ENCODE peak calls at places on chromosomes 11 and 22, in ten cellular contexts. V is suprapubic skin, P is cardiac muscle cell, E is fibroblast of lung, O is esophagus squamous epithelium, R is pancreas, G is left ventricle myocardium inferior, T is Peyer's patch, B is HCT116, J is GM23338. W is an unnamed sample.

GRCh38 chr11:128878455-128878854 is 11.4 kb upstream of the KCNJ1 start:
- DNase-seq in B (no peak), G (no peak), P (no peak), E (no peak), T (no peak), R (no peak), J (no peak), V (no peak), O (no peak), W (no peak)

GRCh38 chr11:71420455-71421241 is 27.5 kb downstream of the DHCR7 start:
- DNase-seq in R (no peak), G (no peak), E (peak; percentile 68), P (peak; percentile 67), V (no peak), B (peak; percentile 56), O (no peak), J (peak; percentile 88), T (peak; percentile 30), W (peak; percentile 37)

GRCh38 chr22:47192106-47192650 is 429.7 kb downstream of the TBC1D22A start:
- DNase-seq in P (no peak), G (no peak), R (peak; percentile 49), E (no peak), T (no peak), V (peak; percentile 56), J (no peak), O (no peak), B (no peak), W (no peak)

GRCh38 chr11:77473001-77473800 is 693 bp downstream of the PAK1 start:
- DNase-seq in R (peak; percentile 80), O (no peak), J (peak; percentile 78), B (no peak), T (peak; percentile 24), V (peak; percentile 80), G (peak; percentile 38), P (peak; percentile 32), E (peak; percentile 15), W (peak; percentile 61)

GRCh38 chr11:22634897-22635629 is 9.4 kb upstream of the FANCF start:
- DNase-seq in E (peak; percentile 51), R (no peak), V (no peak), P (peak; percentile 48), G (no peak), B (no peak), J (peak; percentile 51), T (no peak), O (no peak), W (no peak)

GRCh38 chr11:12674936-12675696 is 895 bp downstream of the TEAD1 start:
- DNase-seq in G (peak; percentile 48), O (no peak), R (peak; percentile 79), V (peak; percentile 80), E (peak; percentile 42), P (peak; percentile 52), J (peak; percentile 47), T (no peak), B (no peak), W (no peak)

GRCh38 chr11:118957968-118958367 is 1.9 kb downstream of the UPK2 start:
- DNase-seq in T (no peak), E (no peak), R (no peak), V (no peak), G (no peak), B (no peak), O (no peak), J (no peak), P (no peak), W (no peak)

GRCh38 chr11:38169286-38169685 is 1571.2 kb upstream of the RAG2 start:
- DNase-seq in G (no peak), P (peak; percentile 64), T (no peak), R (no peak), V (no peak), B (no peak), E (peak; percentile 67), J (no peak), O (no peak), W (no peak)

GRCh38 chr11:9573775-9574555 is 495 bp downstream of the WEE1 start:
- DNase-seq in J (no peak), P (peak; percentile 35), B (no peak), V (peak; percentile 84), T (peak; percentile 26), E (no peak), G (peak; percentile 37), O (no peak), R (peak; percentile 72), W (no peak)

GRCh38 chr11:75263944-75264349 is 23.4 kb downstream of the TPBGL start:
- DNase-seq in E (peak; percentile 41), P (no peak), G (no peak), B (no peak), J (no peak), R (peak; percentile 43), T (peak; percentile 42), O (no peak), V (no peak), W (no peak)

GRCh38 chr11:46942172-46942571 is 5.6 kb downstream of the CSTPP1 start:
- DNase-seq in O (no peak), T (no peak), E (no peak), P (no peak), R (no peak), V (no peak), B (no peak), J (no peak), G (no peak), W (no peak)

GRCh38 chr11:44316388-44317240 is 6.7 kb upstream of the ALX4 start:
- DNase-seq in R (peak; percentile 69), T (no peak), O (no peak), B (no peak), G (no peak), V (no peak), E (no peak), P (no peak), J (peak; percentile 74), W (no peak)
- H3K4me3 ChIP-seq in R (peak overlapping the region; percentile 23), T (peak overlapping the region; percentile 32), O (peak overlapping the region; percentile 10), B (no peak overlapping the region), G (peak overlapping the region; percentile 59), V (peak overlapping the region; percentile 40), E (no peak overlapping the region), P (peak overlapping the region; percentile 18), J (peak overlapping the region; percentile 59), W (no peak overlapping the region)

GRCh38 chr11:113638378-113638777 is 67.7 kb downstream of the TMPRSS5 start:
- DNase-seq in R (no peak), O (no peak), T (no peak), E (no peak), P (no peak), B (no peak), J (no peak), V (no peak), G (no peak), W (no peak)

GRCh38 chr11:113632981-113633380 is 73.1 kb downstream of the TMPRSS5 start:
- DNase-seq in J (no peak), V (no peak), T (no peak), E (no peak), G (no peak), P (peak; percentile 38), R (no peak), O (no peak), B (no peak), W (no peak)

GRCh38 chr11:113634940-113635575 is 71.0 kb downstream of the TMPRSS5 start:
- DNase-seq in V (no peak), J (no peak), O (no peak), G (no peak), B (no peak), E (no peak), T (no peak), R (no peak), P (no peak), W (no peak)

DNA sequence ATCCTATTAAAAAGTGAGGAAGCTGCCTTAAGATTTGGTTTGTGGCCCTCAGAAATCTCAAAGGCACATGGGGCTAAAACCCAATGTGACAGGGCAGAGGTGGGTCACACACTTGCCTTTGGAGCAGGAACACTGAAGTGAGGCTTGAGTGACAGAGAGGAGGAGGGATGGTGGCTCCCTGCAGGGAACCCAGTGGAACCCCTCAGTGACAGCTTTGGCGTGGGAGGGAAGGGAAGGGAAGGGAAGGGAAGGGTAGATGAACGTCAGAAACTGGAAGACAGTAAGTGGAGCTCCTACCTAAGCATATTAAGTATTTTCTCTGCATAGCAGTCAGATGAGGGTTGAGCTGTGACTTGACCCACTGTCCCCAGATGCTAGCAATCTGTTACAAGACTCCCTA is 68.5 kb downstream of the TMPRSS5 start:
- DNase-seq in G (no peak), B (no peak), J (no peak), O (no peak), T (no peak), V (no peak), P (no peak), E (no peak), R (no peak), W (no peak)
- TF ChIP-seq CTCF in G (no peak), B (no peak), J (no peak), O (no peak), T (no peak), V (no peak), P (no peak), E (no peak), R (no peak), W (no peak)

GRCh38 chr11:19337779-19338178 is 97.0 kb upstream of the E2F8 start:
- DNase-seq in V (no peak), J (no peak), G (no peak), O (no peak), R (no peak), B (no peak), E (no peak), P (no peak), T (no peak), W (no peak)

GRCh38 chr11:19332476-19332875 is 91.7 kb upstream of the E2F8 start:
- DNase-seq in P (no peak), G (no peak), O (no peak), J (no peak), T (no peak), E (no peak), B (no peak), R (no peak), V (no peak), W (peak; percentile 45)

GRCh38 chr11:19336331-19336730 is 95.6 kb upstream of the E2F8 start:
- DNase-seq in G (no peak), P (no peak), O (no peak), R (no peak), V (no peak), B (no peak), T (no peak), J (no peak), E (no peak), W (no peak)

GRCh38 chr11:19342036-19342435 is 101.3 kb upstream of the E2F8 start:
- DNase-seq in R (no peak), E (no peak), V (no peak), P (no peak), J (no peak), B (no peak), T (no peak), G (no peak), O (no peak), W (no peak)

DNA sequence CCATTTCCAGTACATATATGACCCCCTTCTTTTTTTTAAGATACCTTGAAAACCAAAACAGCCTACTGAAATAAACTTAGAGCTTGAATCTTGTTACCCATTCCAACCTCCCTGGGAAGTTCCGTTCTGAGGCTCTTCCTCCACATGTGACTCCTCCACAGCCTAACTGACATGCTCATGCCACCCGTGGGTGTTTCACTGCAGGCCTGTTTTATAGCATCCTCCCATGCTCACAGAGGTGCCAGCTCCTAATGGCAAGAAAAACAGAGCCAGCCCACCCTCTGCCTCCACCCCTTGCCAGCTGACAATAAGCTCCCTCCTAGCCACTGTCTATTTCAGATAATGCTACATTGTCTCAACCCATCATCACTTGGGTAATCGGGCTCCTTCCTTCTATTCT is 97.6 kb upstream of the E2F8 start:
- DNase-seq in O (no peak), E (no peak), R (no peak), P (no peak), G (no peak), T (no peak), B (no peak), J (no peak), V (no peak), W (no peak)
- H3K27me3 ChIP-seq in O (no peaks in the 10 kb centered on the region), E (peaks cover 22% of the 10 kb centered on the region), R (no peaks in the 10 kb centered on the region), P (peaks cover 61% of the 10 kb centered on the region), G (peaks cover 82% of the 10 kb centered on the region), T (no peaks in the 10 kb centered on the region), B (peaks cover 65% of the 10 kb centered on the region), J (peaks cover 8% of the 10 kb centered on the region), V (peaks cover 4% of the 10 kb centered on the region), W (no peaks in the 10 kb centered on the region)

GRCh38 chr11:72436667-72437066 is 2.3 kb upstream of the CLPB start:
- DNase-seq in R (no peak), V (no peak), B (no peak), P (no peak), O (no peak), J (no peak), E (no peak), G (no peak), T (no peak), W (no peak)
- H3K4me3 ChIP-seq in R (no peak overlapping the region), V (no peak overlapping the region), B (no peak overlapping the region), P (no peak overlapping the region), O (no peak overlapping the region), J (no peak overlapping the region), E (no peak overlapping the region), G (no peak overlapping the region), T (no peak overlapping the region), W (no peak overlapping the region)